ENCODE peak calls at places on chromosomes 6 and 20, in five cellular contexts. Y, K, G, F and U are unnamed samples. For H3K9me2, the result is how much of the 10 kb centered on the place peaks cover.

GRCh38 chr6:106751501-106752252 is 122.3 kb downstream of the QRSL1 start:
- DNase-seq in G (no peak), Y (no peak), K (no peak), F (no peak), U (no peak)

GRCh38 chr6:17505767-17506280 is 94.3 kb upstream of the FAM8A1 start:
- DNase-seq in G (no peak), K (no peak), F (no peak), Y (no peak), U (no peak)

GRCh38 chr20:7714549-7714948 is 225.7 kb downstream of the HAO1 start:
- DNase-seq in F (peak), Y (no peak), G (peak), K (no peak), U (no peak)

GRCh38 chr6:11589261-11589660 is 51.7 kb downstream of the TMEM170B start:
- DNase-seq in F (no peak), Y (no peak), G (no peak), K (no peak), U (no peak)

GRCh38 chr6:116094041-116094440 is 6.6 kb upstream of the NT5DC1 start:
- DNase-seq in Y (no peak), G (no peak), K (no peak), F (no peak), U (no peak)

GRCh38 chr20:44769481-44769863 is 23.8 kb downstream of the KCNK15 start:
- DNase-seq in K (no peak), Y (no peak), G (no peak), F (no peak), U (no peak)

GRCh38 chr20:4016349-4017050 is 1.1 kb upstream of the RNF24 start:
- DNase-seq in Y (no peak), F (no peak), G (no peak), K (no peak), U (no peak)

GRCh38 chr6:109456283-109456583 is 661 bp upstream of the MICAL1 start:
- DNase-seq in K (no peak), Y (no peak), F (no peak), G (peak), U (no peak)

GRCh38 chr6:6654599-6655575 is 66.4 kb downstream of the LY86 start:
- DNase-seq in F (no peak), Y (no peak), K (no peak), G (no peak), U (no peak)

GRCh38 chr6:105402090-105402980 is 547 bp downstream of the PREP start:
- DNase-seq in F (peak), Y (peak), G (peak), K (no peak), U (peak)

GRCh38 chr6:81171991-81172740 is 580.3 kb downstream of the TENT5A start:
- DNase-seq in G (peak), K (peak), Y (no peak), F (no peak), U (no peak)

GRCh38 chr6:106084106-106084963 is 1.8 kb upstream of the PRDM1 start:
- DNase-seq in F (peak), K (peak), Y (peak), G (peak), U (no peak)

GRCh38 chr6:136326038-136326561 is 36.5 kb upstream of the BCLAF1 start:
- DNase-seq in K (no peak), F (peak), G (no peak), Y (peak), U (peak)

GRCh38 chr6:33787954-33788693 is 806 bp downstream of the LEMD2 start:
- DNase-seq in F (peak), G (peak), K (peak), Y (peak), U (peak)

GRCh38 chr6:71250050-71250689 is 38.4 kb upstream of the OGFRL1 start:
- DNase-seq in G (peak), Y (peak), K (no peak), F (no peak), U (no peak)

GRCh38 chr6:139539852-139540251 is 165.4 kb upstream of the CITED2 start:
- DNase-seq in K (peak), Y (no peak), G (peak), F (peak), U (peak)

GRCh38 chr6:78810698-78811097 is 56.7 kb upstream of the IRAK1BP1 start:
- DNase-seq in Y (no peak), F (no peak), K (no peak), G (no peak), U (no peak)

GRCh38 chr6:109768485-109768884 is 77.4 kb downstream of the FIG4 start:
- DNase-seq in F (no peak), K (no peak), G (no peak), Y (no peak), U (no peak)

GRCh38 chr6:89281779-89282246 is 33.3 kb downstream of the GABRR2 start:
- DNase-seq in G (peak), F (no peak), Y (peak), K (peak), U (peak)

GRCh38 chr6:144723431-144723830 is 438.3 kb downstream of the UTRN start:
- DNase-seq in G (no peak), K (no peak), Y (no peak), F (no peak), U (no peak)

GRCh38 chr6:6665505-6665904 is 77.0 kb downstream of the LY86 start:
- DNase-seq in F (no peak), Y (no peak), K (no peak), G (peak), U (no peak)

GRCh38 chr6:112153926-112154621 is 66.7 kb downstream of the FAM229B start:
- DNase-seq in Y (no peak), K (no peak), G (no peak), F (no peak), U (peak)

GRCh38 chr6:143337201-143337949 is 113.1 kb downstream of the ADAT2 start:
- DNase-seq in K (peak), Y (peak), G (peak), F (peak), U (peak)

GRCh38 chr6:2296781-2297180 is 51.4 kb upstream of the GMDS start:
- DNase-seq in G (peak), K (no peak), Y (no peak), F (no peak), U (no peak)

GRCh38 chr6:125906158-125906998 is 50.2 kb upstream of the HINT3 start:
- DNase-seq in K (peak), F (peak), Y (peak), G (peak), U (peak)

GRCh38 chr6:520820-521219 is 129.3 kb downstream of the IRF4 start:
- DNase-seq in F (no peak), Y (no peak), K (no peak), G (no peak), U (no peak)

GRCh38 chr6:161374971-161375873 is 101.4 kb upstream of the AGPAT4 start:
- DNase-seq in Y (no peak), G (peak), K (no peak), F (no peak), U (peak)

GRCh38 chr6:73969982-73970960 is 274.3 kb downstream of the CD109 start:
- DNase-seq in Y (peak), F (peak), K (peak), G (peak), U (peak)

GRCh38 chr20:50563133-50563944 is 53.2 kb downstream of the PTPN1 start:
- DNase-seq in K (no peak), G (no peak), F (no peak), Y (no peak), U (no peak)

GRCh38 chr20:52996130-52996529 is 24.0 kb downstream of the TSHZ2 start:
- DNase-seq in Y (no peak), G (no peak), K (no peak), F (no peak), U (no peak)

GRCh38 chr20:8573686-8574085 is 441.6 kb downstream of the PLCB1 start:
- DNase-seq in Y (no peak), K (no peak), F (no peak), G (no peak), U (no peak)

GRCh38 chr20:6792789-6793188 is 25.3 kb downstream of the BMP2 start:
- DNase-seq in K (no peak), F (no peak), Y (no peak), G (no peak), U (no peak)

GRCh38 chr20:3135507-3136070 is 24.1 kb downstream of the FASTKD5 start:
- DNase-seq in Y (no peak), K (no peak), F (no peak), G (no peak), U (no peak)

GRCh38 chr6:43837501-43837900 is 67.5 kb downstream of the VEGFA start:
- DNase-seq in F (no peak), G (no peak), K (no peak), Y (no peak), U (no peak)

GRCh38 chr6:45703041-45703739 is 312.5 kb downstream of the CLIC5 start:
- DNase-seq in K (no peak), G (no peak), Y (no peak), F (no peak), U (no peak)

GRCh38 chr6:141610741-141611140 is 522.0 kb upstream of the GJE1 start:
- DNase-seq in F (no peak), Y (no peak), G (peak), K (peak), U (no peak)

GRCh38 chr6:137717074-137718073 is 149.7 kb upstream of the TNFAIP3 start:
- DNase-seq in K (no peak), G (peak), F (no peak), Y (no peak), U (no peak)

DNA sequence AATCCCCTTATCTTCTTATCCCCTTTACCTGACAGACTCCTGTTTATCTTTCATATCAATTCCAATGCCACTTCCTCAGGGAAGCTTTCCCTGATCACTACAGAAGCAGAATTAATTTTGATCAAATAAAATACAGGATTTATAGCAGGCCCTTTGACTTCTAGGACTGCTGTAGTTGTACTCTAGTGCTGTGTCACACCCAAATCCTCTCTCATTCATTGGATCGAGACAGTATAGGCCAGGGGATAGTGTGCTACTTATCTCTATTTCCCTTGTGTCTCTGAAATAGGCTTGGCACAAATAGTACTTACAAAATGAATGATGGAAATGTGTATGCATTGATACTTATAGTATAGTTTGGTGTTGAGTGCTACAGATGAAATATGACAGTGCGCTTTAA is 19.8 kb downstream of the RALY start:
- DNase-seq in K (no peak), G (no peak), F (no peak), Y (no peak), U (no peak)
- H3K9me2 ChIP-seq in K (under half), G (under half), F (under half), Y (under half), U (under half)

DNA sequence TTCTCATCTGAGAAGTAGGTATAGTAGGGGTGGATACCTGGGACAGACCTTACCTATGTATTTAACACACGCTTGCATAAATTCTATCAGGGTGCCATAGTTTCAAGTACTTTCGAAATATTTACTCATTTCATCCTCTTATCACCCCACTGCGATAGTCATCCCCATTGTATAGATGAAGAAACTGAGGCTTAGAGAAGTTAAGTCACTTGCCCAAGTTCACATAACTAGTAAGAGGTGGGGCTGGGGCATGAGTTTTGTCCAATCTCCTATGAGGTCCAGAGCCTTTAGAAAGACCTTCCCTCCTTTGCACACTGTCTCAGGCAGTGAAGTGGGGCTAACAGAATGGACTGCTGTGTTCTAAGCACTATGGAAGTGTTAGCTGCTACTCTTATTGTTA is 6.2 kb downstream of the TULP1 start:
- DNase-seq in Y (no peak), G (no peak), K (no peak), F (no peak), U (no peak)
- H3K9me2 ChIP-seq in Y (under half), G (under half), K (under half), F (under half), U (under half)

DNA sequence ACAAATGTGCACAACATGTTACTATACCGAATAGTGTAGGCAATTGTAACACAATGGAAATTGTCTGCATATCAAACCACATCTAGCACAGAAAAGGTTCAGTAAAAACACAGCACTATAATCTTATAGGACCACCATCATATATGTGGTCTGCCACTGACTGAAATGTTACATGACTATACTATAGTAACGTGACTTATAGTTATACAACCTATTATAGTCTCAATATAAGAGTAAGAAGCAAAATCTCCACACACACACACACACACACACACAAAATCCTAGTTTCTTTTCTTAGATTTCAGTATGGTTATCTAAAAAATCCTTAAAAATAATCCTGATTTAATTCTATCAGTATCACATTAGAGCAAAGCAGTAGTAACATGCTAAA is 164.6 kb downstream of the RALGAPA2 start:
- DNase-seq in Y (no peak), F (no peak), K (no peak), G (no peak), U (no peak)
- H3K9me2 ChIP-seq in Y (under half), F (under half), K (under half), G (under half), U (under half)

GRCh38 chr6:15160812-15161211 is 85.1 kb upstream of the JARID2 start:
- DNase-seq in G (no peak), F (no peak), Y (no peak), K (no peak), U (no peak)

GRCh38 chr6:15153191-15153590 is 92.7 kb upstream of the JARID2 start:
- DNase-seq in G (no peak), Y (no peak), K (no peak), F (no peak), U (no peak)

GRCh38 chr6:15157479-15157878 is 88.4 kb upstream of the JARID2 start:
- DNase-seq in G (no peak), K (no peak), Y (no peak), F (no peak), U (no peak)

DNA sequence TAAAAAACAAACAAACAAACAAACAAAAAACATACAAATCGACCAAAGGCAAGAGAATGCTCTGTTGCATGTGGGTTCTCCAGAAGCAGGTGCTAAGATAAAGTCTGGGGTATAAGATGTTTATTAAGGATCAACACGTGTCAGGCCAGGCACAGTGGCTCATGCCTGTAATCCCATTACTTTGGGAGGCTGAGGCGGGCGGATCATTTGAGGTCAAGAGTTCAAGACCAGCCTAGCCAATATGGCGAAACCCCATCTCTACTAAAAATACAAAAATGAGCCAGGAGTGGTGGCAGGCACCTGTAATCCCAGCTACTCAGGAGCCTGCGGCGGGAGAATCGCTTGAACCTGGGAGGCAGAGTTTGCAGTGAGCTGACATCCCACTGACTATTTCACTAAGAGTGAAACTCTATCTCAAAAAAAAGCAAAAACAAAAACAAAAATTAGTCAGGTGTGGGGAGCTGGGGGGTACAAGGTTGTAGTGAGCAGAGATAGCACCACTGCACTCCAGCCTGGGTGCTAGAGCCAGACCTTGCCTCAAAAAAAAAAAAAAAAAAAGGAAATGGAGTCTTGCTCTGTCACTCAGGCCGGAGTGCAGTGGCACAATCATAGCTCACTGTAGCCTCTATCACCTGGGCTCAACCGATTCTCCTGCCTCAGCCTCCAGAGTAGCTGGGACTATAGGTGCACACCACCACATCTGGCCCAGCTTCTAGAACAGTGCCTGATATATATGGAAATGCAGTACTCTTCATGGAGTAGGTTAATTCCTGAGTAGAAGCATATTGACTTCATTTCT is 86.8 kb upstream of the JARID2 start:
- DNase-seq in Y (no peak), G (no peak), K (no peak), F (no peak), U (no peak)
- H3K9me2 ChIP-seq in Y (under half), G (under half), K (under half), F (under half), U (under half)

DNA sequence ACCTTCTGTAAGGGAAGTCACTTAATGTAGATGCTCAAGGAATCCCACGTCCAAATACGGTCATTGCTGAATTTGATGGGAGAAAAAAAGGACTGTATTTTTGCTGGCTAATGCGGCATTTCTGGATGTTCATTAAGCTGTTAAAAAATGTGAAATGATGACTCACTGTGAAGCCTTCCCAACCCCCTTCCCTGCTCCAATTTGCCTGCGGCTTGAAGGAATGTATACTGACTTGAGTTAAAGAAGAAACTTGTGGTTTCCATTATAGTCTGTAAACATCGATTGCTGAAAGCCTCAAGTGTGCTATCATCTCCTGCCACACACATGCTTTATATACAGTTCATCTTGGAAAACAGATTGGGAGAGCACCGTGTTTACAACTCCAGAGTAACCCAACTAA is 249.1 kb upstream of the JAG1 start:
- DNase-seq in Y (no peak), K (no peak), G (no peak), F (peak), U (no peak)
- H3K9me2 ChIP-seq in Y (under half), K (under half), G (under half), F (under half), U (under half)

GRCh38 chr20:62202676-62203377 is 17.3 kb downstream of the HRH3 start:
- DNase-seq in K (no peak), Y (no peak), G (no peak), F (no peak), U (no peak)

GRCh38 chr20:62202083-62202395 is 18.0 kb downstream of the HRH3 start:
- DNase-seq in K (no peak), G (no peak), F (no peak), Y (no peak), U (no peak)

GRCh38 chr20:62205618-62206387 is 14.3 kb downstream of the HRH3 start:
- DNase-seq in Y (no peak), K (no peak), F (no peak), G (no peak), U (no peak)

GRCh38 chr20:62201173-62202082 is 18.6 kb downstream of the MTG2 start:
- DNase-seq in F (no peak), Y (peak), K (no peak), G (no peak), U (no peak)

GRCh38 chr20:62203378-62204030 is 16.6 kb downstream of the HRH3 start:
- DNase-seq in F (no peak), K (no peak), Y (no peak), G (no peak), U (no peak)
- H3K9me2 ChIP-seq in F (under half), K (under half), Y (under half), G (under half), U (under half)

GRCh38 chr20:43386878-43387277 is 70.8 kb upstream of the SRSF6 start:
- DNase-seq in F (no peak), K (no peak), Y (no peak), G (no peak), U (no peak)

GRCh38 chr20:43385914-43386313 is 71.8 kb upstream of the SRSF6 start:
- DNase-seq in G (no peak), Y (no peak), K (no peak), F (no peak), U (no peak)

GRCh38 chr20:43384321-43384940 is 73.3 kb upstream of the SRSF6 start:
- DNase-seq in F (no peak), K (no peak), Y (no peak), G (no peak), U (no peak)

GRCh38 chr20:43379239-43379917 is 78.3 kb upstream of the SRSF6 start:
- DNase-seq in F (peak), Y (no peak), K (no peak), G (no peak), U (no peak)

DNA sequence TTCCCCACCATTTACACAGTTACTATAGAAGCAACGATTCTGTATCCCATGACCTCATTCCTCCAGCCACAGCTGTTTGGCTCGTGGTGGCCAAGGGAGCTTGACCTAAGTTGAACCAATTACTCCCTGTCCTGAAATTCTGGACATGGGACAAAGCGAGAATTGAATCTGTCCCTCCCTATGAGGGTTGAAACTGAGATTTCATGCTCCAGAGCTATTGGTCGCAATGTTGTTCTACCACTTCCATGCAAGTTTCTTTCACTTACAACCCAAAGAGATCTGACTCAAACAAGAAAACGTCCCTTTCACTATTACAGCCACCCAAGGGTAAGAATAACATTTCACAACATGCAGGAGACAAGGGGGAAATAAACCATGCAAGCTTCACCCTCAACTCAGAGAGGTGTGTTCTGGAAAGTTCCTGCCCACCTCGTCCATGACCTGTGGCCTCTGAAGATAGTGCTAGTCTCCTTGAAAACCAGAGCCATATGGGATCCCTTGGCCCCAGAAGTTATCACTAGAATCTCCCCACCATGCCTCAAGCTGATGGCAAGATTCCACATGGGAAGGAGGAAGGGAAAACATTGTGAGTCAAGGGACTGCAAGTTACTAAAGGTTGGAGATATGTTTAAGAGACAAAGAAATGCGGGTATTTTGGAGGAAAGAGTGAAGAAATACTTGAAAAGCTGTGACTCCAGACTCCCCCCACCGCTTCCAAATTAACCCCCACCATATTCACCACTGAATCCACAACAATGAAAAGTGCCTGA is 74.5 kb upstream of the SRSF6 start:
- DNase-seq in G (no peak), Y (no peak), F (no peak), K (no peak), U (no peak)
- H3K9me2 ChIP-seq in G (under half), Y (under half), F (under half), K (under half), U (under half)